ENCODE peak calls at places on chromosome 2, in six cellular contexts. H is fibroblast of lung, A is astrocyte, F is PC-3, R is endothelial cell of umbilical vein, C is GM12878. Q is an unnamed sample.

GRCh38 chr2:237290249-237290648 is 123.7 kb downstream of the COL6A3 start:
- DNase-seq in H (peak), A (no peak), F (peak), R (no peak), C (no peak), Q (peak)

GRCh38 chr2:209661286-209661685 is 110.3 kb upstream of the UNC80 start:
- DNase-seq in H (peak), A (peak), F (no peak), R (no peak), C (no peak), Q (no peak)

GRCh38 chr2:234679766-234680687 is 183.1 kb upstream of the ARL4C start:
- DNase-seq in H (peak), A (peak), F (peak), R (peak), C (no peak), Q (peak)

GRCh38 chr2:77519888-77520506 is 2.2 kb downstream of the LRRTM4 start:
- DNase-seq in H (no peak), A (no peak), F (no peak), R (no peak), C (no peak), Q (no peak)

GRCh38 chr2:219444566-219445091 is 10.0 kb downstream of the SPEG start:
- DNase-seq in H (peak), A (peak), F (no peak), R (no peak), C (no peak), Q (no peak)

GRCh38 chr2:241393524-241394196 is 37.6 kb downstream of the FARP2 start:
- DNase-seq in H (no peak), A (no peak), F (no peak), R (no peak), C (no peak), Q (no peak)

GRCh38 chr2:223626713-223627112 is 24.6 kb upstream of the SCG2 start:
- DNase-seq in H (peak), A (peak), F (peak), R (no peak), C (no peak), Q (no peak)

GRCh38 chr2:7670905-7671304 is 753.7 kb downstream of the RNF144A start:
- DNase-seq in H (no peak), A (no peak), F (no peak), R (no peak), C (no peak), Q (no peak)

GRCh38 chr2:191933307-191934105 is 86.6 kb upstream of the CAVIN2 start:
- DNase-seq in H (peak), A (peak), F (no peak), R (peak), C (peak), Q (no peak)

GRCh38 chr2:122340246-122340645 is 584.8 kb downstream of the TSN start:
- DNase-seq in H (no peak), A (no peak), F (peak), R (no peak), C (peak), Q (no peak)

GRCh38 chr2:9240745-9241144 is 34.1 kb downstream of the ASAP2 start:
- DNase-seq in H (peak), A (peak), F (peak), R (no peak), C (no peak), Q (peak)

GRCh38 chr2:44745922-44746321 is 195.6 kb upstream of the SIX3 start:
- DNase-seq in H (no peak), A (no peak), F (no peak), R (no peak), C (no peak), Q (no peak)

GRCh38 chr2:58701688-58702301 is 460.7 kb upstream of the FANCL start:
- DNase-seq in H (no peak), A (no peak), F (peak), R (peak), C (no peak), Q (no peak)

GRCh38 chr2:67476808-67477790 is 80.0 kb downstream of the ETAA1 start:
- DNase-seq in H (peak), A (peak), F (peak), R (peak), C (no peak), Q (peak)

GRCh38 chr2:191026377-191026776 is 12.4 kb upstream of the STAT1 start:
- DNase-seq in H (no peak), A (no peak), F (no peak), R (no peak), C (no peak), Q (no peak)

GRCh38 chr2:52070665-52071064 is 1038.7 kb upstream of the NRXN1 start:
- DNase-seq in H (no peak), A (no peak), F (no peak), R (no peak), C (no peak), Q (no peak)

GRCh38 chr2:52077159-52077558 is 1045.2 kb upstream of the NRXN1 start:
- DNase-seq in H (no peak), A (no peak), F (no peak), R (no peak), C (no peak), Q (no peak)

GRCh38 chr2:52079602-52080001 is 1047.7 kb upstream of the NRXN1 start:
- DNase-seq in H (no peak), A (no peak), F (no peak), R (no peak), C (no peak), Q (no peak)

GRCh38 chr2:52072949-52073348 is 1041.0 kb upstream of the NRXN1 start:
- DNase-seq in H (no peak), A (no peak), F (peak), R (no peak), C (no peak), Q (peak)

GRCh38 chr2:52074139-52074719 is 1042.3 kb upstream of the NRXN1 start:
- DNase-seq in H (no peak), A (no peak), F (no peak), R (no peak), C (no peak), Q (no peak)
- H3K4me2 ChIP-seq in H (no peak), A (no peak), F (no peak), R (no peak), C (no peak), Q (no peak)

DNA sequence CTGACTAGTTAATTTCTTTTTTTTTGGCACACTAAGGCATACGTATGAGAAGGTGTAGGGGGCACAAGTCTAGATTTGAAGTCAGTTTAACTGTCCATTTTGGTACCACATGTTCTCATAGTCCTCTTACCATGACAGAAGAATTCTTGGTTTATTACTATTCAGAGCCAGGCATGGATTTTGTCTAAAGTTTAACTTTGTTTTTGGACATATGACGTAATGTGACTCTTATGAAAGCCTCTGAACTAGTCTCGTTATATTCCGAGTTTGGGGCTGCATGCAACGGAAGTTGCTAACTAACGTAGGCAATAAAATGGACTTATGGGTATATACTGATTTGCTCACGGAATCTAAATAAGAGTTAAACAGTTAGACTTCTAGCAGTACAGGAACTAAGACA is 62.9 kb downstream of the MSTN start:
- DNase-seq in H (no peak), A (no peak), F (no peak), R (no peak), C (no peak), Q (no peak)
- TF ChIP-seq CTCF in H (no peak), A (no peak), F (no peak), R (no peak), C (no peak), Q (no peak)

DNA sequence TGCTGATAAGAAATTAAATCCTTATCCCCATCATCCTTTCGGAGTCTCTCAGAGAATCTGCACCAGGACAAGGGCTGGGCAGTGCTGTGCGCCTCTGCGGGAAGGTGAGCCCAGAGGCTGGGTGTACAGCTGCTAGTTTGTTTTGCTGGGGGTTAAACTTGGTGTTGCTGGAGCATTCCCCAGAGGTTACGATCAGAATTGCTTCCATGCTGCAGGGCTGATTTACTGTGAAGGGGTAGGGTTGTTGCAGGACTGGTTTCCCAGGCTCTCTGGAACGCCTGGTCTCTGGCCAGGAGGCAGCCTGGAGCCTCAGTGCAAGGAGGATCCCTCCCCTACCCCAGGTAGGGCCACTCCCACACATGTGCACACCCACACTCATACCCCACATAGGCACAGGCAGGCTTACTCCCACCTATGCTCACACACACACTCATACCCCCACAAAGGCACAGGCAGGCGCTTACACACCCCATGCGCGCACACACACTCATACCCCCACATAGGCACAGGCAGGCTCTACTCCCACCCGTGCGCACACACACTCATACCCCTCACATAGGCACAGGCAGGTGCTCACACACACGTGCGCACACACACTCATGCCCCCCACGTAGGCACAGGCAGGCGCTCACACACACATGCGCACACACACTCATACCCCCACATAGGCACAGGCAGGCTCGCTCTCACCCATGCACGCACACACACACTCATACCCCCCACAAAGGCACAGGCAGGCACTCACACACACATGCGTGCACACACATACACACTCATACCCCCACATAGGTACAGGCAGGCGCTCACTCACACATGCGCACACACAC is 11.3 kb downstream of the CNNM4 start:
- DNase-seq in H (no peak), A (no peak), F (peak), R (no peak), C (no peak), Q (peak)
- H3K27ac ChIP-seq in H (no peak), A (no peak), F (peak), R (no peak), C (peak), Q (no peak)

DNA sequence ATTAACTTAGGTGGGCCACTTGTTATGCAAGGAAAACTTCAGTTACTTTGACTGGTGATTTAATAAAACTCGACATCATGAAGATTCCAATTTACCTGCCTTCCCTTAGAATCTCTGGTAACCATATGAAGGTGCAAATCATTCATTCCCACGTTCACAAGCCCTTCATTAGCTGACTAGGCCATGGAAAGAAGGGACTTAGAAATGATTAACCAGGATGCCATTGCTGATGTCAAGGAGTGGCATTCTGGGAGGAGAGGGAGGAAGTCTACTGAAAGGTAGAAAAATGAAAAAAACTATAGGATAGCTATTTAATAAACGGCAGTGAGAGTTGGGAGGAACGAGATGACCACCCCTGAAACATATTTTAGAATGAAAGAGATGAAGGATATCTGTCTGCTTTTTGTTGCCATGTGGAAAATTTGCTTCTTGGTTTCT is 1.4 kb downstream of the ATIC start:
- DNase-seq in H (no peak), A (no peak), F (no peak), R (no peak), C (no peak), Q (no peak)
- H3K4me2 ChIP-seq in H (peak), A (peak), F (peak), R (peak), C (peak), Q (peak)

GRCh38 chr2:1854747-1855146 is 110.4 kb upstream of the PXDN start:
- DNase-seq in H (peak), A (peak), F (peak), R (no peak), C (no peak), Q (peak)
- TF ChIP-seq CTCF in H (peak), A (peak), F (no peak), R (no peak), C (peak), Q (peak)

GRCh38 chr2:144529841-144530240 is 9.9 kb upstream of the ZEB2 start:
- DNase-seq in H (no peak), A (no peak), F (peak), R (no peak), C (no peak), Q (no peak)

GRCh38 chr2:144523606-144524131 is 3.8 kb upstream of the ZEB2 start:
- DNase-seq in H (no peak), A (no peak), F (no peak), R (peak), C (no peak), Q (no peak)

GRCh38 chr2:144524190-144524957 is 4.5 kb upstream of the ZEB2 start:
- DNase-seq in H (peak), A (no peak), F (no peak), R (no peak), C (no peak), Q (peak)

GRCh38 chr2:144528108-144528507 is 8.2 kb upstream of the ZEB2 start:
- DNase-seq in H (no peak), A (no peak), F (no peak), R (no peak), C (no peak), Q (no peak)

GRCh38 chr2:144526826-144527225 is 6.9 kb upstream of the ZEB2 start:
- DNase-seq in H (no peak), A (no peak), F (no peak), R (no peak), C (no peak), Q (no peak)
- H3K27ac ChIP-seq in H (no peak), A (no peak), F (no peak), R (no peak), C (no peak), Q (no peak)

GRCh38 chr2:146709004-146709403 is 1135.8 kb upstream of the ACVR2A start:
- DNase-seq in H (no peak), A (no peak), F (no peak), R (no peak), C (no peak), Q (no peak)
- H3K4me2 ChIP-seq in H (no peak), A (no peak), F (no peak), R (no peak), C (no peak), Q (no peak)

GRCh38 chr2:200577000-200577399 is 8.8 kb upstream of the AOX1 start:
- DNase-seq in H (no peak), A (no peak), F (no peak), R (no peak), C (no peak), Q (no peak)
- TF ChIP-seq CTCF in H (no peak), A (peak), F (no peak), R (no peak), C (no peak), Q (no peak)